ENCODE peak calls at places on chromosomes 11 and 22, in four cellular contexts. One of them, this sample, is unnamed.

GRCh38 chr11:43359432-43359818 is 705 bp downstream of the TTC17 start:
- DNase-seq in NCI-H187: peak
- DNase-seq in Ammon's horn: peak
- DNase-seq in GM23248: peak
- DNase-seq in this sample: no peak

GRCh38 chr11:14582835-14583234 is 60.8 kb upstream of the PDE3B start:
- DNase-seq in NCI-H187: no peak
- DNase-seq in Ammon's horn: no peak
- DNase-seq in GM23248: no peak
- DNase-seq in this sample: no peak

GRCh38 chr22:26852176-26852575 is 194.8 kb downstream of the MIAT start:
- DNase-seq in NCI-H187: no peak
- DNase-seq in Ammon's horn: no peak
- DNase-seq in GM23248: no peak
- DNase-seq in this sample: no peak

GRCh38 chr11:36371161-36371560 is 75.1 kb downstream of the PRR5L start:
- DNase-seq in NCI-H187: no peak
- DNase-seq in Ammon's horn: no peak
- DNase-seq in GM23248: no peak
- DNase-seq in this sample: no peak

GRCh38 chr11:843818-844692 is 1.4 kb downstream of the TSPAN4 start:
- DNase-seq in NCI-H187: no peak
- DNase-seq in Ammon's horn: no peak
- DNase-seq in GM23248: peak
- DNase-seq in this sample: peak

GRCh38 chr11:86192858-86193257 is 51.7 kb upstream of the EED start:
- DNase-seq in NCI-H187: no peak
- DNase-seq in Ammon's horn: no peak
- DNase-seq in GM23248: no peak
- DNase-seq in this sample: no peak

GRCh38 chr22:24592846-24593809 is at the start of gene LRRC75B:
- DNase-seq in NCI-H187: no peak
- DNase-seq in Ammon's horn: peak
- DNase-seq in GM23248: peak
- DNase-seq in this sample: peak

GRCh38 chr11:3855808-3856491 is 486 bp downstream of the STIM1 start:
- DNase-seq in NCI-H187: no peak
- DNase-seq in Ammon's horn: no peak
- DNase-seq in GM23248: peak
- DNase-seq in this sample: peak

GRCh38 chr11:86515297-86516094 is 140.8 kb downstream of the CCDC81 start:
- DNase-seq in NCI-H187: no peak
- DNase-seq in Ammon's horn: no peak
- DNase-seq in GM23248: peak
- DNase-seq in this sample: peak

GRCh38 chr22:35590634-35591295 is 26.4 kb downstream of the MB start:
- DNase-seq in NCI-H187: no peak
- DNase-seq in Ammon's horn: no peak
- DNase-seq in GM23248: no peak
- DNase-seq in this sample: no peak

GRCh38 chr22:44202261-44202789 is 21.6 kb downstream of the PARVG start:
- DNase-seq in NCI-H187: no peak
- DNase-seq in Ammon's horn: peak
- DNase-seq in GM23248: peak
- DNase-seq in this sample: peak

GRCh38 chr11:120336641-120337132 is 474 bp downstream of the ARHGEF12 start:
- DNase-seq in NCI-H187: peak
- DNase-seq in Ammon's horn: no peak
- DNase-seq in GM23248: peak
- DNase-seq in this sample: peak

GRCh38 chr11:102341844-102342318 is 5.1 kb upstream of the BIRC2 start:
- DNase-seq in NCI-H187: peak
- DNase-seq in Ammon's horn: peak
- DNase-seq in GM23248: peak
- DNase-seq in this sample: no peak

This sample was measured in osteoblast.